ENCODE peak calls at places on chromosomes 16 and 17, in eight cellular contexts. One of them, this sample, is unnamed.

GRCh38 chr17:36877774-36878173 is 59.5 kb upstream of the LHX1 start:
- DNase-seq in LNCaP clone FGC: no peak
- DNase-seq in NCI-H2171 treated with DMSO at 0.1 percent for 48 hours: no peak
- DNase-seq in COR-L47: no peak
- DNase-seq in activated effector memory CD4-positive, alpha-beta T cell treated with Interleukin-2 at 50 U/mL for 16 hours: no peak
- DNase-seq in GM23338: peak
- DNase-seq in stimulated activated CD8-positive, alpha-beta memory T cell treated with anti-CD3 and anti-CD28 coated beads, Interleukin-4, amount 100 ng/mL, for 24 hours: no peak
- DNase-seq in A172: no peak
- DNase-seq in this sample: no peak

GRCh38 chr17:38735161-38735997 is 5.2 kb downstream of the CISD3 start:
- DNase-seq in GM23338: peak
- DNase-seq in NCI-H2171 treated with DMSO at 0.1 percent for 48 hours: peak
- DNase-seq in LNCaP clone FGC: no peak
- DNase-seq in A172: peak
- DNase-seq in stimulated activated CD8-positive, alpha-beta memory T cell treated with anti-CD3 and anti-CD28 coated beads, Interleukin-4, amount 100 ng/mL, for 24 hours: peak
- DNase-seq in activated effector memory CD4-positive, alpha-beta T cell treated with Interleukin-2 at 50 U/mL for 16 hours: peak
- DNase-seq in COR-L47: peak
- DNase-seq in this sample: peak

GRCh38 chr16:85816159-85816558 is 16.7 kb downstream of the COX4I1 start:
- DNase-seq in LNCaP clone FGC: no peak
- DNase-seq in activated effector memory CD4-positive, alpha-beta T cell treated with Interleukin-2 at 50 U/mL for 16 hours: no peak
- DNase-seq in NCI-H2171 treated with DMSO at 0.1 percent for 48 hours: no peak
- DNase-seq in stimulated activated CD8-positive, alpha-beta memory T cell treated with anti-CD3 and anti-CD28 coated beads, Interleukin-4, amount 100 ng/mL, for 24 hours: no peak
- DNase-seq in GM23338: no peak
- DNase-seq in COR-L47: no peak
- DNase-seq in A172: no peak
- DNase-seq in this sample: no peak

GRCh38 chr17:1038459-1039118 is 41.7 kb downstream of the TIMM22 start:
- DNase-seq in COR-L47: no peak
- DNase-seq in stimulated activated CD8-positive, alpha-beta memory T cell treated with anti-CD3 and anti-CD28 coated beads, Interleukin-4, amount 100 ng/mL, for 24 hours: no peak
- DNase-seq in LNCaP clone FGC: no peak
- DNase-seq in A172: no peak
- DNase-seq in NCI-H2171 treated with DMSO at 0.1 percent for 48 hours: peak
- DNase-seq in GM23338: no peak
- DNase-seq in activated effector memory CD4-positive, alpha-beta T cell treated with Interleukin-2 at 50 U/mL for 16 hours: no peak
- DNase-seq in this sample: no peak

GRCh38 chr17:19242323-19242722 is 5.2 kb downstream of the EPN2 start:
- DNase-seq in LNCaP clone FGC: no peak
- DNase-seq in activated effector memory CD4-positive, alpha-beta T cell treated with Interleukin-2 at 50 U/mL for 16 hours: no peak
- DNase-seq in stimulated activated CD8-positive, alpha-beta memory T cell treated with anti-CD3 and anti-CD28 coated beads, Interleukin-4, amount 100 ng/mL, for 24 hours: no peak
- DNase-seq in GM23338: peak
- DNase-seq in A172: no peak
- DNase-seq in NCI-H2171 treated with DMSO at 0.1 percent for 48 hours: peak
- DNase-seq in COR-L47: no peak
- DNase-seq in this sample: no peak

GRCh38 chr16:715448-716249 is 731 bp downstream of the METRN start:
- DNase-seq in stimulated activated CD8-positive, alpha-beta memory T cell treated with anti-CD3 and anti-CD28 coated beads, Interleukin-4, amount 100 ng/mL, for 24 hours: no peak
- DNase-seq in LNCaP clone FGC: no peak
- DNase-seq in GM23338: peak
- DNase-seq in A172: no peak
- DNase-seq in activated effector memory CD4-positive, alpha-beta T cell treated with Interleukin-2 at 50 U/mL for 16 hours: no peak
- DNase-seq in COR-L47: peak
- DNase-seq in NCI-H2171 treated with DMSO at 0.1 percent for 48 hours: peak
- DNase-seq in this sample: no peak

GRCh38 chr17:2081564-2081963 is 26.7 kb downstream of the HIC1 start:
- DNase-seq in GM23338: no peak
- DNase-seq in A172: peak
- DNase-seq in LNCaP clone FGC: no peak
- DNase-seq in stimulated activated CD8-positive, alpha-beta memory T cell treated with anti-CD3 and anti-CD28 coated beads, Interleukin-4, amount 100 ng/mL, for 24 hours: no peak
- DNase-seq in activated effector memory CD4-positive, alpha-beta T cell treated with Interleukin-2 at 50 U/mL for 16 hours: no peak
- DNase-seq in NCI-H2171 treated with DMSO at 0.1 percent for 48 hours: no peak
- DNase-seq in COR-L47: no peak
- DNase-seq in this sample: no peak

GRCh38 chr17:259341-259976 is 78.0 kb upstream of the DOC2B start:
- DNase-seq in GM23338: peak
- DNase-seq in activated effector memory CD4-positive, alpha-beta T cell treated with Interleukin-2 at 50 U/mL for 16 hours: no peak
- DNase-seq in NCI-H2171 treated with DMSO at 0.1 percent for 48 hours: no peak
- DNase-seq in COR-L47: no peak
- DNase-seq in LNCaP clone FGC: no peak
- DNase-seq in A172: no peak
- DNase-seq in stimulated activated CD8-positive, alpha-beta memory T cell treated with anti-CD3 and anti-CD28 coated beads, Interleukin-4, amount 100 ng/mL, for 24 hours: no peak
- DNase-seq in this sample: no peak

GRCh38 chr16:52581530-52581929 is 34.6 kb upstream of the TOX3 start:
- DNase-seq in COR-L47: no peak
- DNase-seq in activated effector memory CD4-positive, alpha-beta T cell treated with Interleukin-2 at 50 U/mL for 16 hours: no peak
- DNase-seq in LNCaP clone FGC: no peak
- DNase-seq in GM23338: peak
- DNase-seq in NCI-H2171 treated with DMSO at 0.1 percent for 48 hours: no peak
- DNase-seq in stimulated activated CD8-positive, alpha-beta memory T cell treated with anti-CD3 and anti-CD28 coated beads, Interleukin-4, amount 100 ng/mL, for 24 hours: no peak
- DNase-seq in A172: no peak
- DNase-seq in this sample: no peak

GRCh38 chr16:81956213-81956948 is 54.9 kb downstream of the SDR42E1 start:
- DNase-seq in NCI-H2171 treated with DMSO at 0.1 percent for 48 hours: no peak
- DNase-seq in COR-L47: no peak
- DNase-seq in activated effector memory CD4-positive, alpha-beta T cell treated with Interleukin-2 at 50 U/mL for 16 hours: no peak
- DNase-seq in LNCaP clone FGC: no peak
- DNase-seq in A172: no peak
- DNase-seq in stimulated activated CD8-positive, alpha-beta memory T cell treated with anti-CD3 and anti-CD28 coated beads, Interleukin-4, amount 100 ng/mL, for 24 hours: no peak
- DNase-seq in GM23338: no peak
- DNase-seq in this sample: no peak

GRCh38 chr16:59573528-59574271 is 839.6 kb upstream of the GOT2 start:
- DNase-seq in GM23338: no peak
- DNase-seq in stimulated activated CD8-positive, alpha-beta memory T cell treated with anti-CD3 and anti-CD28 coated beads, Interleukin-4, amount 100 ng/mL, for 24 hours: no peak
- DNase-seq in NCI-H2171 treated with DMSO at 0.1 percent for 48 hours: no peak
- DNase-seq in LNCaP clone FGC: no peak
- DNase-seq in COR-L47: no peak
- DNase-seq in A172: no peak
- DNase-seq in activated effector memory CD4-positive, alpha-beta T cell treated with Interleukin-2 at 50 U/mL for 16 hours: no peak
- DNase-seq in this sample: no peak

This sample was measured in stimulated activated CD4-positive, alpha-beta T cell treated with anti-CD3 and anti-CD28 coated beads, TNF-alpha, amount 100 ng/mL, for 48 hours.